ENCODE peak calls at places on chromosomes 3 and 15, in five cellular contexts. Z is SK-N-SH, R is K562, T is fibroblast of lung, Q is H9. B is an unnamed sample.

GRCh38 chr3:146250449-146251382 is at the start of gene PLSCR4:
- DNase-seq in R (peak), T (peak), Q (peak), Z (peak), B (no peak)

GRCh38 chr3:118029049-118029448 is 1005.6 kb downstream of the IGSF11 start:
- DNase-seq in T (no peak), R (no peak), Q (no peak), Z (no peak), B (no peak)

GRCh38 chr3:196145420-196146262 is 63.8 kb upstream of the TFRC start:
- DNase-seq in T (no peak), Q (no peak), Z (no peak), R (peak), B (no peak)

GRCh38 chr15:44719293-44719999 is 8.1 kb downstream of the B2M start:
- DNase-seq in Z (no peak), T (peak), Q (no peak), R (peak), B (peak)

GRCh38 chr3:136818191-136818850 is 605 bp upstream of the SLC35G2 start:
- DNase-seq in Q (peak), T (peak), R (peak), Z (peak), B (peak)

GRCh38 chr3:46935168-46935858 is 41.2 kb downstream of the CCDC12 start:
- DNase-seq in Z (peak), R (peak), T (peak), Q (peak), B (no peak)

GRCh38 chr15:98733098-98733497 is 84.8 kb downstream of the IGF1R start:
- DNase-seq in Q (no peak), Z (no peak), R (no peak), T (no peak), B (no peak)

GRCh38 chr15:40058476-40059140 is 19.6 kb upstream of the SRP14 start:
- DNase-seq in R (no peak), T (peak), Q (peak), Z (no peak), B (no peak)

GRCh38 chr3:49867871-49868321 is 1.8 kb downstream of the CAMKV start:
- DNase-seq in T (peak), Q (peak), Z (no peak), R (peak), B (peak)

GRCh38 chr3:187773963-187774789 is 28.9 kb upstream of the BCL6 start:
- DNase-seq in Q (no peak), T (no peak), Z (no peak), R (no peak), B (peak)

GRCh38 chr3:150868282-150868681 is 37.0 kb downstream of the MINDY4B start:
- DNase-seq in T (no peak), Q (no peak), Z (no peak), R (no peak), B (no peak)

GRCh38 chr3:152574461-152575079 is 260.4 kb upstream of the P2RY1 start:
- DNase-seq in R (peak), Z (peak), T (peak), Q (no peak), B (peak)

GRCh38 chr15:76347507-76348055 is 11.0 kb downstream of the ISL2 start:
- DNase-seq in T (no peak), R (no peak), Q (no peak), Z (no peak), B (no peak)

GRCh38 chr15:67415186-67415585 is 105.7 kb upstream of the C15orf61 start:
- DNase-seq in Q (no peak), T (no peak), Z (no peak), R (no peak), B (no peak)

GRCh38 chr15:40249477-40250303 is 10.8 kb downstream of the PAK6 start:
- DNase-seq in Q (no peak), T (peak), R (no peak), Z (peak), B (no peak)

GRCh38 chr3:5972586-5972985 is 785.1 kb downstream of the EDEM1 start:
- DNase-seq in Z (no peak), R (no peak), Q (no peak), T (peak), B (no peak)

GRCh38 chr3:160837394-160837975 is 81.5 kb downstream of the PPM1L start:
- DNase-seq in T (no peak), Q (no peak), Z (no peak), R (no peak), B (no peak)

GRCh38 chr3:106748471-106748870 is 628.8 kb upstream of the CCDC54 start:
- DNase-seq in R (no peak), T (no peak), Z (no peak), Q (no peak), B (no peak)

GRCh38 chr3:125478321-125478720 is 41.7 kb downstream of the SNX4 start:
- DNase-seq in T (peak), Z (no peak), Q (no peak), R (no peak), B (no peak)

GRCh38 chr3:84110787-84111186 is 848.0 kb upstream of the CADM2 start:
- DNase-seq in Q (no peak), Z (no peak), R (no peak), T (no peak), B (no peak)

GRCh38 chr3:45993421-45994027 is 2.1 kb downstream of the FYCO1 start:
- DNase-seq in T (no peak), Z (no peak), R (no peak), Q (no peak), B (no peak)

GRCh38 chr3:124315215-124316033 is 323.5 kb upstream of the ROPN1 start:
- DNase-seq in R (no peak), Q (no peak), T (peak), Z (no peak), B (no peak)

GRCh38 chr3:124592658-124593441 is 137.4 kb upstream of the UMPS start:
- DNase-seq in Z (no peak), R (no peak), Q (no peak), T (no peak), B (no peak)

GRCh38 chr15:84926491-84927220 is 42.2 kb downstream of the SLC28A1 start:
- DNase-seq in Q (no peak), R (no peak), T (no peak), Z (no peak), B (no peak)

GRCh38 chr3:14482271-14482721 is 57.8 kb downstream of the GRIP2 start:
- DNase-seq in Q (no peak), Z (no peak), R (no peak), T (no peak), B (no peak)

GRCh38 chr3:184338538-184338945 is 1.1 kb downstream of the FAM131A start:
- DNase-seq in R (no peak), Q (peak), Z (peak), T (peak), B (no peak)

GRCh38 chr3:66452247-66453040 is 48.4 kb downstream of the LRIG1 start:
- DNase-seq in T (no peak), Q (no peak), Z (peak), R (no peak), B (no peak)

GRCh38 chr15:90644526-90644925 is 72.6 kb upstream of the BLM start:
- DNase-seq in R (no peak), Q (no peak), Z (no peak), T (no peak), B (no peak)

GRCh38 chr3:197369545-197369944 is 71.1 kb upstream of the DLG1 start:
- DNase-seq in Z (no peak), Q (no peak), T (no peak), R (no peak), B (no peak)

GRCh38 chr3:105473521-105474223 is 107.0 kb downstream of the ALCAM start:
- DNase-seq in R (no peak), Q (no peak), T (peak), Z (no peak), B (no peak)

GRCh38 chr3:177596248-177596821 is 399.1 kb upstream of the TBL1XR1 start:
- DNase-seq in R (no peak), T (peak), Q (no peak), Z (no peak), B (no peak)

GRCh38 chr15:38441130-38441519 is 12.8 kb upstream of the FAM98B start:
- DNase-seq in R (no peak), T (no peak), Z (no peak), Q (no peak), B (no peak)

GRCh38 chr15:77521206-77521605 is 100.5 kb downstream of the HMG20A start:
- DNase-seq in Q (no peak), R (no peak), T (no peak), Z (no peak), B (no peak)

GRCh38 chr15:65219137-65219536 is 7.9 kb upstream of the CILP start:
- DNase-seq in Z (no peak), T (no peak), R (no peak), Q (no peak), B (no peak)

GRCh38 chr15:88920186-88920891 is 7.2 kb upstream of the MFGE8 start:
- DNase-seq in T (peak), Q (no peak), R (peak), Z (no peak), B (no peak)

GRCh38 chr3:164737174-164737573 is 341.1 kb downstream of the SI start:
- DNase-seq in Q (no peak), Z (no peak), R (no peak), T (no peak), B (no peak)

GRCh38 chr3:102474207-102474606 is 39.4 kb downstream of the ZPLD1 start:
- DNase-seq in T (no peak), R (no peak), Z (no peak), Q (no peak), B (no peak)

GRCh38 chr3:100407977-100408532 is 6.7 kb downstream of the LNP1 start:
- DNase-seq in Z (no peak), T (peak), R (no peak), Q (no peak), B (no peak)

GRCh38 chr3:196486263-196486662 is 17.3 kb downstream of the RNF168 start:
- DNase-seq in Q (no peak), T (no peak), R (no peak), Z (no peak), B (peak)

GRCh38 chr3:95705786-95706418 is 1108.5 kb upstream of the EPHA6 start:
- DNase-seq in Z (no peak), T (no peak), Q (no peak), R (no peak), B (no peak)
- H2AFZ ChIP-seq in Z (peak), T (no peak), Q (no peak), R (no peak), B (no peak)

DNA sequence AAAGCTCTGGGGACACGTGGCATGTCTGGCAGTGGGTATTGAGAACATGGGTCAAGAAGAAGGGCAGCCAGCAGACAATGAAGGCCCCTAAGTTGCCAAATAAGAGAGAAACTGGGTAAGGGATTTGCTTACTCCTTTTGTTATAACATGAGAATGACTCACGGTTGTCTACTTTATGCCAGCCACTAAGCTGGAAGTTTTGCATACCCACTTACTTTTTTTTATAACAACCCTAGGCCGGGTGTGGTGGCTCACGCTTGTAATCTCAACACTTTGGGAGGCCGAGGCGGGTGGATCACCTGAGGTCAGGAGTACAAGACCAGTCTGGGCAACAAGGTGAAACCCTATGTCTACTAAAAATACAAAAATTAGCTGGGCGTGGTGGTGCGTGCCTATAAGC is 50.0 kb downstream of the DRD3 start:
- DNase-seq in T (peak), Z (no peak), Q (no peak), R (no peak), B (no peak)
- H3K4me2 ChIP-seq in T (no peak), Z (no peak), Q (no peak), R (no peak), B (no peak)

GRCh38 chr15:70632981-70633380 is 130.4 kb downstream of the UACA start:
- DNase-seq in Q (peak), Z (no peak), T (peak), R (no peak), B (no peak)
- H2AFZ ChIP-seq in Q (peak), Z (no peak), T (no peak), R (no peak), B (no peak)

GRCh38 chr3:166533740-166534139 is 696.5 kb upstream of the BCHE start:
- DNase-seq in R (no peak), T (no peak), Z (no peak), Q (no peak), B (no peak)
- H3K4me2 ChIP-seq in R (no peak), T (no peak), Z (no peak), Q (no peak), B (no peak)

GRCh38 chr3:62995142-62995541 is 119.9 kb upstream of the CADPS start:
- DNase-seq in T (no peak), Z (no peak), R (no peak), Q (no peak), B (no peak)

GRCh38 chr3:62999158-62999557 is 123.9 kb upstream of the CADPS start:
- DNase-seq in Z (no peak), T (no peak), Q (no peak), R (no peak), B (no peak)
- H2AFZ ChIP-seq in Z (no peak), T (no peak), Q (no peak), R (no peak), B (no peak)

DNA sequence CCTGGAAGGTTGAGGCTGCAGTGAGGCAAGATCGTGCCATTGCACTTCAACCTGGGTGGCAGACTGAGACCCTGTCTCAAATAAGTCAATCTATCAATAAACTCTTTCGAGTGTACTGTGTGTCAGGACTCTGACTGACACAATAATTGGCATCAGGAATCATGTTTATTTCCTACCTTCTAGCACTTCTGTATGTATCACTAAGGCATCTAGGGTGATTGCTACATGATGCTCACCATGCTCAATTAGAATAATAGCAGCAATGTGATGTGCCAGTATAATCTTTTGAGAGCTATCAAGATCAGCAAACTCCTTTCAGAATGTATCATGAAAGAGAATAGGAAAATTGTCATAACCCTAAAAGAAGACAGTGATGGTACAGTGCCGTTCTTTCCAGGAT is 95.3 kb downstream of the FMN1 start:
- DNase-seq in Z (no peak), T (no peak), Q (no peak), R (no peak), B (no peak)
- H3K4me2 ChIP-seq in Z (peak), T (no peak), Q (no peak), R (no peak), B (no peak)

DNA sequence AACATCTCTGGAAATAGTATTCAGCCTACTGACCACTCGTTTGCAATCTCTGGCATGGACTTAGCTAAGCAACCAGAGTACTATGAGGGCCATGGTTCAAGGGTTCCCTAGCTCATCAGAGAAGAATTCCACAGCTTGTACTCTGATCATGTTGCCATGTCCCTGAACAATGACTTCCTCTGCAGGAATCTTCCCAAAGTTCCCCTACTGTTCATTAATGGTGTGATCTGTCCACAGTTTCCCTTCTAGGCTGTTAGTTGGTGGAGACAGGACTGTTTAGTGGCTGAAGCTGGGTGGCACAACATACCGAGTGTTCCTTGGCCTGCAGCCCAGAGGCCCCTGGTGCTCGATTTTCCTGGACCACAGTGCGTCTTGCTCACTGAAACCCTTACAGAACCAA is 44.4 kb upstream of the GALNT15 start:
- DNase-seq in R (no peak), Q (no peak), Z (no peak), T (peak), B (no peak)
- H2AFZ ChIP-seq in R (no peak), Q (no peak), Z (no peak), T (peak), B (no peak)

B was measured in Karpas-422.